ENCODE peak calls at places on chromosome 3, in six cellular contexts. V is pancreas, W is HCT116, U is H9, T is tibial nerve, E is Panc1. L is an unnamed sample.

GRCh38 chr3:15055019-15055557 is 10.0 kb downstream of the MRPS25 start:
- DNase-seq in T (no peak), V (no peak), U (no peak), E (no peak), W (no peak), L (peak)

GRCh38 chr3:29099775-29100174 is 181.1 kb upstream of the RBMS3 start:
- DNase-seq in E (no peak), U (no peak), V (peak), W (no peak), T (no peak), L (no peak)

GRCh38 chr3:131608296-131608695 is 105.5 kb upstream of the MRPL3 start:
- DNase-seq in E (no peak), U (no peak), T (no peak), W (no peak), V (no peak), L (no peak)

GRCh38 chr3:31161889-31162288 is 267.4 kb upstream of the GADL1 start:
- DNase-seq in T (no peak), U (no peak), V (no peak), W (no peak), E (no peak), L (no peak)

GRCh38 chr3:112187300-112187699 is 54.3 kb upstream of the GCSAM start:
- DNase-seq in W (no peak), E (no peak), U (no peak), V (no peak), T (no peak), L (no peak)

GRCh38 chr3:37218206-37218605 is 43.8 kb upstream of the LRRFIP2 start:
- DNase-seq in V (peak), T (no peak), W (no peak), U (no peak), E (no peak), L (no peak)

GRCh38 chr3:123833398-123833785 is 50.7 kb downstream of the MYLK start:
- DNase-seq in E (no peak), W (no peak), V (no peak), T (no peak), U (no peak), L (no peak)

GRCh38 chr3:177758131-177758530 is 560.8 kb upstream of the TBL1XR1 start:
- DNase-seq in V (no peak), U (no peak), T (no peak), E (no peak), W (no peak), L (no peak)

GRCh38 chr3:101941253-101942039 is 92.1 kb downstream of the NFKBIZ start:
- DNase-seq in U (no peak), E (no peak), V (no peak), W (no peak), T (no peak), L (no peak)

GRCh38 chr3:39181408-39182335 is 10.7 kb downstream of the XIRP1 start:
- DNase-seq in W (no peak), T (no peak), E (no peak), V (no peak), U (no peak), L (no peak)

GRCh38 chr3:39178553-39178952 is 13.8 kb downstream of the XIRP1 start:
- DNase-seq in T (no peak), U (no peak), E (no peak), V (no peak), W (no peak), L (no peak)

GRCh38 chr3:39180183-39180545 is 12.2 kb downstream of the XIRP1 start:
- DNase-seq in T (no peak), W (no peak), E (no peak), V (no peak), U (no peak), L (no peak)

GRCh38 chr3:39183231-39184080 is 8.9 kb downstream of the XIRP1 start:
- DNase-seq in W (no peak), E (no peak), T (no peak), U (no peak), V (no peak), L (no peak)

GRCh38 chr3:39180546-39181346 is 11.6 kb downstream of the XIRP1 start:
- DNase-seq in V (peak), E (no peak), T (peak), U (peak), W (peak), L (peak)
- TF ChIP-seq CTCF in V (no peak), E (no peak), T (no peak), U (peak), W (no peak), L (no peak)

DNA sequence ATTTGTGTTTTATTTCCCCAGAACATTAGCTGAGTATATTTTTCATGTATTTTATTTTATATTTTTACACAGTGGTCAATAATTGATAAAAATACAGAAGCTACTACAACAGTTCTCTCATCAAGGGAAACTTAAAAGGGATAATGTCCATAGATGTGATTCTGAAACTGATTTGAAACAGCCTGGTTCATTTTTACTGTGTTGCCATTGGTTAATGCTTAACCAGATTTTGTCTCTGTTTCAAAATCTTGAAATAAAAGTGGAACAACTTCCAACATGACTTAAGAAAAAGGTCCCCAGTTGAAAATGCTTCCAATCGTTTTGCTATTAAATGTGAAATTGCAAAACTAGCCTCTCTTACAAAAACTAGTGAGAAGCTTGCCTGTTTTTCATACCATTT is 240.6 kb downstream of the LPP start:
- DNase-seq in E (no peak), U (no peak), V (no peak), T (no peak), W (no peak), L (no peak)
- H3K27ac ChIP-seq in E (no peak), U (no peak), V (no peak), T (no peak), W (no peak), L (no peak)

GRCh38 chr3:38687306-38687705 is 37.8 kb upstream of the SCN5A start:
- DNase-seq in W (no peak), V (no peak), U (no peak), T (no peak), E (no peak), L (no peak)

GRCh38 chr3:38689346-38689745 is 39.9 kb upstream of the SCN5A start:
- DNase-seq in U (no peak), E (no peak), T (no peak), V (no peak), W (no peak), L (no peak)

GRCh38 chr3:38690185-38690584 is 40.7 kb upstream of the SCN5A start:
- DNase-seq in U (no peak), T (no peak), W (no peak), E (no peak), V (no peak), L (no peak)

DNA sequence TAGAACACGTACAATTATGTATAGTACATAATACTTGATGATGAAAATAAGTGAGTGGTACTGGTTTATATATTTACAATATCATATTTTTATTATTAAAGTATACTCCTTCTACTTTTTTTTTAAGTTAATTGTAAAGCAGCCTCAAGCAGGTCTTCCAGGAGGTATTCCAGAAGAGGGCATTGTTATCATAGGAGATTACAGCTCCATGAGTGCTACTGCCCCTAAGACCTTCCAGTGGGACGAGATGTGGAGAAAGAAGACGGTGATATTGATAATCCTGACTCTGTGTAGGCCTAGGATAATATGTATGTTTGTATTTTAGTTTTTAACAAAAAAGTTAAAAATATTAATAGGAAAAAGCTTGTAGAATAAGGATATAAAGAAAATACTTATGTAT is 40.3 kb upstream of the SCN5A start:
- DNase-seq in T (no peak), E (no peak), W (no peak), U (no peak), V (no peak), L (no peak)
- TF ChIP-seq CTCF in T (no peak), E (no peak), W (no peak), U (no peak), V (no peak), L (no peak)

DNA sequence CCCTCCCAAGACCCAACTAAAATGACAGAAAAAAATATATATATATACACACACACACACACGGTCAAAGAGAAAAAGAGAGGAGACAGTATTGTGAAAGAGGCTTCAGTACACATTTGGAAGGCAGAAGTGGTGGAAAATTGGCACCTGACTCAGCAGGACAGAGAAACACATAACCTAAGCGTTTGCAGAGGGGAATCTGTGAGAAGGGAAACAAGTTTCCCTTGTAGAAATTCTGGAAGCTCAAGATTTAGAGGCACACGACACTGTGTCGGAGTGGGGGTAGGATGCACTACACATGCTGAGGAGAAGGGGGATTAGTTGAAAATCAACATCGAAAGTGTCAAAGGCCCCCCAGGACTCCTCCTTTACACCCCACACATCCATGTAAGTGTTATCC is 53.1 kb downstream of the PAK2 start:
- DNase-seq in E (no peak), V (no peak), W (no peak), T (no peak), U (no peak), L (no peak)
- H3K27ac ChIP-seq in E (peak), V (no peak), W (peak), T (no peak), U (no peak), L (no peak)

L was measured in CD8-positive, alpha-beta T cell.